ENCODE peak calls at places on chromosome 2, in eight cellular contexts. B is NCI-H1436, M is cerebellar cortex, G is Karpas-422, Z is posterior vena cava, P is endothelial cell, N is aorta, X is mammary epithelial cell. R is an unnamed sample.

GRCh38 chr2:223815186-223815883 is 22.0 kb downstream of the AP1S3 start:
- DNase-seq in P (no peak), N (no peak), B (peak), X (peak), Z (no peak), M (no peak), G (no peak), R (no peak)

GRCh38 chr2:40273623-40274236 is 178.2 kb downstream of the SLC8A1 start:
- DNase-seq in X (no peak), M (no peak), P (no peak), N (no peak), Z (no peak), B (no peak), G (no peak), R (no peak)

GRCh38 chr2:46837112-46837454 is 78.5 kb downstream of the MCFD2 start:
- DNase-seq in G (no peak), P (no peak), Z (peak), X (no peak), N (no peak), B (no peak), M (no peak), R (no peak)

GRCh38 chr2:157304811-157305712 is 20.6 kb downstream of the ERMN start:
- DNase-seq in N (no peak), Z (no peak), X (no peak), B (no peak), M (peak), P (peak), G (no peak), R (peak)

GRCh38 chr2:39059366-39059952 is 61.4 kb downstream of the SOS1 start:
- DNase-seq in G (peak), M (peak), X (peak), N (no peak), B (peak), Z (no peak), P (no peak), R (peak)

GRCh38 chr2:229861431-229861830 is 60.4 kb downstream of the TRIP12 start:
- DNase-seq in X (no peak), B (no peak), N (no peak), P (no peak), M (no peak), Z (no peak), G (no peak), R (no peak)

GRCh38 chr2:12709207-12709522 is 7.6 kb upstream of the TRIB2 start:
- DNase-seq in B (no peak), G (no peak), N (no peak), Z (no peak), P (no peak), X (no peak), M (no peak), R (no peak)

GRCh38 chr2:64667535-64667934 is 13.8 kb upstream of the SERTAD2 start:
- DNase-seq in P (no peak), M (no peak), N (no peak), Z (no peak), B (no peak), X (no peak), G (peak), R (no peak)

GRCh38 chr2:100246163-100247145 is 75.8 kb downstream of the LONRF2 start:
- DNase-seq in M (peak), P (peak), X (no peak), Z (peak), G (peak), N (no peak), B (peak), R (peak)

GRCh38 chr2:39171618-39172017 is 50.8 kb upstream of the SOS1 start:
- DNase-seq in M (no peak), B (no peak), X (no peak), N (no peak), G (no peak), Z (no peak), P (no peak), R (no peak)

GRCh38 chr2:96977631-96978195 is 8.7 kb downstream of the FAM178B start:
- DNase-seq in B (no peak), M (no peak), G (no peak), Z (no peak), X (peak), P (no peak), N (no peak), R (peak)

GRCh38 chr2:20012282-20013060 is at the start of gene MATN3:
- DNase-seq in B (no peak), M (no peak), X (no peak), N (peak), G (no peak), P (peak), Z (peak), R (no peak)

R was measured in pons.